ENCODE peak calls at places on chromosome 20, in five cellular contexts. One of them, this sample, is unnamed.

GRCh38 chr20:14724036-14724435 is 386.6 kb upstream of the FLRT3 start:
- DNase-seq in mucosa of descending colon: no peak
- DNase-seq in AG09319: no peak
- DNase-seq in posterior cingulate gyrus: no peak
- DNase-seq in EL: no peak
- DNase-seq in this sample: no peak

GRCh38 chr20:62780204-62780603 is 16.1 kb upstream of the MRGBP start:
- DNase-seq in EL: no peak
- DNase-seq in mucosa of descending colon: no peak
- DNase-seq in posterior cingulate gyrus: no peak
- DNase-seq in AG09319: no peak
- DNase-seq in this sample: no peak

GRCh38 chr20:23013429-23013828 is 21.7 kb upstream of the SSTR4 start:
- DNase-seq in EL: no peak
- DNase-seq in mucosa of descending colon: no peak
- DNase-seq in posterior cingulate gyrus: no peak
- DNase-seq in AG09319: no peak
- DNase-seq in this sample: peak

GRCh38 chr20:31719644-31720485 is 2.8 kb downstream of the BCL2L1 start:
- DNase-seq in EL: peak
- DNase-seq in mucosa of descending colon: no peak
- DNase-seq in AG09319: no peak
- DNase-seq in posterior cingulate gyrus: no peak
- DNase-seq in this sample: no peak

GRCh38 chr20:24289737-24290481 is 179.5 kb upstream of the SYNDIG1 start:
- DNase-seq in EL: no peak
- DNase-seq in mucosa of descending colon: peak
- DNase-seq in AG09319: no peak
- DNase-seq in posterior cingulate gyrus: no peak
- DNase-seq in this sample: no peak

GRCh38 chr20:33964431-33964830 is 29.3 kb upstream of the RALY start:
- DNase-seq in posterior cingulate gyrus: no peak
- DNase-seq in EL: no peak
- DNase-seq in AG09319: no peak
- DNase-seq in mucosa of descending colon: no peak
- DNase-seq in this sample: no peak

GRCh38 chr20:23205656-23206055 is 119.5 kb upstream of the CD93 start:
- DNase-seq in posterior cingulate gyrus: peak
- DNase-seq in EL: no peak
- DNase-seq in mucosa of descending colon: peak
- DNase-seq in AG09319: peak
- DNase-seq in this sample: peak

GRCh38 chr20:62268228-62268900 is 30.0 kb downstream of the OSBPL2 start:
- DNase-seq in mucosa of descending colon: no peak
- DNase-seq in EL: no peak
- DNase-seq in posterior cingulate gyrus: no peak
- DNase-seq in AG09319: no peak
- DNase-seq in this sample: no peak

GRCh38 chr20:21515300-21516179 is 1.7 kb upstream of the NKX2-2 start:
- DNase-seq in mucosa of descending colon: no peak
- DNase-seq in posterior cingulate gyrus: no peak
- DNase-seq in EL: no peak
- DNase-seq in AG09319: no peak
- DNase-seq in this sample: no peak

GRCh38 chr20:8930691-8931090 is 138.2 kb upstream of the PLCB4 start:
- DNase-seq in mucosa of descending colon: no peak
- DNase-seq in posterior cingulate gyrus: no peak
- DNase-seq in EL: peak
- DNase-seq in AG09319: peak
- DNase-seq in this sample: no peak

GRCh38 chr20:36483919-36484808 is 57.2 kb upstream of the MYL9 start:
- DNase-seq in AG09319: no peak
- DNase-seq in mucosa of descending colon: no peak
- DNase-seq in EL: peak
- DNase-seq in posterior cingulate gyrus: no peak
- DNase-seq in this sample: no peak

GRCh38 chr20:32626859-32627636 is 41.9 kb upstream of the NOL4L start:
- DNase-seq in EL: no peak
- DNase-seq in posterior cingulate gyrus: peak
- DNase-seq in mucosa of descending colon: no peak
- DNase-seq in AG09319: no peak
- DNase-seq in this sample: no peak

GRCh38 chr20:57708694-57709673 is 831 bp downstream of the PMEPA1 start:
- DNase-seq in posterior cingulate gyrus: no peak
- DNase-seq in EL: no peak
- DNase-seq in mucosa of descending colon: peak
- DNase-seq in AG09319: no peak
- DNase-seq in this sample: peak

GRCh38 chr20:10670521-10671220 is 3.1 kb downstream of the JAG1 start:
- DNase-seq in mucosa of descending colon: no peak
- DNase-seq in posterior cingulate gyrus: no peak
- DNase-seq in EL: no peak
- DNase-seq in AG09319: no peak
- DNase-seq in this sample: peak

GRCh38 chr20:64062276-64062595 is 762 bp upstream of the TCEA2 start:
- DNase-seq in mucosa of descending colon: no peak
- DNase-seq in EL: no peak
- DNase-seq in posterior cingulate gyrus: no peak
- DNase-seq in AG09319: no peak
- DNase-seq in this sample: no peak

GRCh38 chr20:1775117-1775516 is 117.5 kb upstream of the SIRPG start:
- DNase-seq in mucosa of descending colon: no peak
- DNase-seq in posterior cingulate gyrus: no peak
- DNase-seq in AG09319: no peak
- DNase-seq in EL: peak
- DNase-seq in this sample: no peak

GRCh38 chr20:16007978-16008377 is 565.3 kb downstream of the KIF16B start:
- DNase-seq in mucosa of descending colon: no peak
- DNase-seq in EL: no peak
- DNase-seq in AG09319: no peak
- DNase-seq in posterior cingulate gyrus: no peak
- DNase-seq in this sample: no peak

GRCh38 chr20:50298554-50299324 is 108.1 kb downstream of the CEBPB start:
- DNase-seq in posterior cingulate gyrus: peak
- DNase-seq in mucosa of descending colon: no peak
- DNase-seq in AG09319: no peak
- DNase-seq in EL: no peak
- DNase-seq in this sample: no peak

GRCh38 chr20:57718490-57719009 is 8.7 kb upstream of the PMEPA1 start:
- DNase-seq in mucosa of descending colon: peak
- DNase-seq in AG09319: peak
- DNase-seq in EL: peak
- DNase-seq in posterior cingulate gyrus: peak
- DNase-seq in this sample: peak

GRCh38 chr20:50446351-50447101 is 63.7 kb upstream of the PTPN1 start:
- DNase-seq in mucosa of descending colon: peak
- DNase-seq in posterior cingulate gyrus: no peak
- DNase-seq in EL: no peak
- DNase-seq in AG09319: no peak
- DNase-seq in this sample: peak

GRCh38 chr20:36543187-36544133 is 2.1 kb downstream of the MYL9 start:
- DNase-seq in EL: peak
- DNase-seq in mucosa of descending colon: peak
- DNase-seq in posterior cingulate gyrus: no peak
- DNase-seq in AG09319: no peak
- DNase-seq in this sample: no peak

GRCh38 chr20:38471987-38472512 is 593 bp upstream of the RALGAPB start:
- DNase-seq in posterior cingulate gyrus: no peak
- DNase-seq in AG09319: no peak
- DNase-seq in mucosa of descending colon: no peak
- DNase-seq in EL: no peak
- DNase-seq in this sample: no peak

GRCh38 chr20:19453369-19453768 is 240.9 kb downstream of the SLC24A3 start:
- DNase-seq in posterior cingulate gyrus: no peak
- DNase-seq in AG09319: no peak
- DNase-seq in mucosa of descending colon: no peak
- DNase-seq in EL: no peak
- DNase-seq in this sample: no peak

GRCh38 chr20:31746068-31746878 is 7.2 kb downstream of the TPX2 start:
- DNase-seq in mucosa of descending colon: no peak
- DNase-seq in EL: no peak
- DNase-seq in posterior cingulate gyrus: no peak
- DNase-seq in AG09319: no peak
- DNase-seq in this sample: no peak

GRCh38 chr20:1875762-1876161 is 19.4 kb upstream of the SIRPA start:
- DNase-seq in EL: no peak
- DNase-seq in mucosa of descending colon: no peak
- DNase-seq in AG09319: no peak
- DNase-seq in posterior cingulate gyrus: no peak
- DNase-seq in this sample: no peak

GRCh38 chr20:63497138-63497945 is 1.5 kb downstream of the EEF1A2 start:
- DNase-seq in EL: no peak
- DNase-seq in posterior cingulate gyrus: no peak
- DNase-seq in mucosa of descending colon: no peak
- DNase-seq in AG09319: no peak
- DNase-seq in this sample: no peak

GRCh38 chr20:59350330-59351147 is 50.1 kb downstream of the EDN3 start:
- DNase-seq in mucosa of descending colon: no peak
- DNase-seq in posterior cingulate gyrus: no peak
- DNase-seq in AG09319: no peak
- DNase-seq in EL: no peak
- DNase-seq in this sample: no peak

GRCh38 chr20:49508435-49509199 is 26.1 kb upstream of the KCNB1 start:
- DNase-seq in AG09319: no peak
- DNase-seq in EL: peak
- DNase-seq in posterior cingulate gyrus: no peak
- DNase-seq in mucosa of descending colon: peak
- DNase-seq in this sample: peak

GRCh38 chr20:17947474-17947815 is 21.1 kb downstream of the SNX5 start:
- DNase-seq in posterior cingulate gyrus: no peak
- DNase-seq in AG09319: no peak
- DNase-seq in EL: no peak
- DNase-seq in mucosa of descending colon: no peak
- DNase-seq in this sample: no peak

GRCh38 chr20:41818991-41819390 is 200.8 kb upstream of the CHD6 start:
- DNase-seq in AG09319: no peak
- DNase-seq in EL: no peak
- DNase-seq in posterior cingulate gyrus: no peak
- DNase-seq in mucosa of descending colon: no peak
- DNase-seq in this sample: no peak

GRCh38 chr20:62876826-62877728 is 15.5 kb upstream of the TCFL5 start:
- DNase-seq in mucosa of descending colon: peak
- DNase-seq in EL: no peak
- DNase-seq in AG09319: no peak
- DNase-seq in posterior cingulate gyrus: no peak
- DNase-seq in this sample: peak

GRCh38 chr20:17835941-17836861 is 132.4 kb downstream of the SNX5 start:
- DNase-seq in EL: peak
- DNase-seq in mucosa of descending colon: no peak
- DNase-seq in AG09319: peak
- DNase-seq in posterior cingulate gyrus: no peak
- DNase-seq in this sample: no peak

This sample was measured in dermis microvascular lymphatic vessel endothelial cell.